ENCODE peak calls at places on chromosomes 12 and 14, in nine cellular contexts. C is activated naive CD4-positive, alpha-beta T cell treated with anti-CD3 and anti-CD28 coated beads for 36 hours; U is lung microvascular endothelial cell; F is stimulated activated CD4-positive, alpha-beta T cell treated with anti-CD3 and anti-CD28 coated beads, Interleukin-12 subunit alpha, Interleukin-12 subunit beta, amount 100 ng/mL, for 24 hours; X is Caki2; P is astrocyte of the spinal cord; N is T-helper 2 cell treated with Interferon-gamma antibody and Interleukin-4, amounts not matched to agents 5 μg/mL and 100 μg/mL, for 36 hours; B is mucosa of gallbladder; O is NCI-H1436 treated with DMSO at 0.1 percent for 48 hours. E is an unnamed sample.

GRCh38 chr12:23099604-23100003 is 474.6 kb downstream of the ETNK1 start:
- DNase-seq in C (no peak), U (no peak), F (no peak), X (no peak), P (peak), N (no peak), B (no peak), O (no peak), E (no peak)

GRCh38 chr12:21505888-21506287 is 4.3 kb downstream of the GOLT1B start:
- DNase-seq in C (no peak), U (no peak), F (no peak), X (no peak), P (no peak), N (no peak), B (no peak), O (no peak), E (no peak)

GRCh38 chr12:9064201-9064814 is 51.4 kb downstream of the A2M start:
- DNase-seq in C (peak), U (peak), F (peak), X (peak), P (peak), N (peak), B (peak), O (no peak), E (peak)

GRCh38 chr12:75891072-75891471 is 140.5 kb downstream of the PHLDA1 start:
- DNase-seq in C (no peak), U (no peak), F (no peak), X (no peak), P (no peak), N (no peak), B (no peak), O (no peak), E (no peak)

GRCh38 chr12:42145552-42146215 is 1.0 kb upstream of the GXYLT1 start:
- DNase-seq in C (no peak), U (no peak), F (no peak), X (peak), P (no peak), N (no peak), B (peak), O (no peak), E (peak)

GRCh38 chr14:104600141-104600643 is 4.4 kb downstream of the TMEM179 start:
- DNase-seq in C (no peak), U (peak), F (no peak), X (no peak), P (no peak), N (no peak), B (no peak), O (no peak), E (no peak)

GRCh38 chr12:69070319-69071090 is 137.5 kb upstream of the CPM start:
- DNase-seq in C (peak), U (peak), F (peak), X (peak), P (peak), N (peak), B (peak), O (peak), E (peak)

GRCh38 chr12:54349658-54350057 is 14.6 kb downstream of the GPR84 start:
- DNase-seq in C (no peak), U (no peak), F (no peak), X (no peak), P (no peak), N (no peak), B (no peak), O (no peak), E (no peak)

GRCh38 chr12:27198036-27198435 is 46.0 kb upstream of the STK38L start:
- DNase-seq in C (no peak), U (no peak), F (no peak), X (no peak), P (peak), N (no peak), B (no peak), O (no peak), E (no peak)

GRCh38 chr12:13241833-13242232 is 45.3 kb downstream of the EMP1 start:
- DNase-seq in C (no peak), U (no peak), F (no peak), X (peak), P (no peak), N (no peak), B (peak), O (no peak), E (no peak)

GRCh38 chr14:69693823-69694729 is 72.9 kb upstream of the SRSF5 start:
- DNase-seq in C (no peak), U (no peak), F (no peak), X (peak), P (no peak), N (no peak), B (peak), O (no peak), E (no peak)

GRCh38 chr14:31992051-31992450 is 85.1 kb upstream of the ARHGAP5 start:
- DNase-seq in C (no peak), U (no peak), F (no peak), X (no peak), P (peak), N (no peak), B (no peak), O (no peak), E (no peak)

GRCh38 chr12:70719672-70720420 is 82.6 kb upstream of the PTPRB start:
- DNase-seq in C (peak), U (peak), F (peak), X (peak), P (peak), N (peak), B (peak), O (no peak), E (peak)

GRCh38 chr12:51471465-51471864 is 46.8 kb downstream of the SLC4A8 start:
- DNase-seq in C (no peak), U (no peak), F (no peak), X (no peak), P (no peak), N (no peak), B (peak), O (no peak), E (peak)

GRCh38 chr12:84585996-84586395 is 326.6 kb downstream of the SLC6A15 start:
- DNase-seq in C (no peak), U (no peak), F (no peak), X (no peak), P (no peak), N (no peak), B (no peak), O (no peak), E (no peak)

GRCh38 chr12:71900091-71900490 is 38.6 kb upstream of the TPH2 start:
- DNase-seq in C (no peak), U (peak), F (no peak), X (peak), P (peak), N (no peak), B (no peak), O (no peak), E (peak)

GRCh38 chr12:28899951-28900350 is 249.1 kb upstream of the FAR2 start:
- DNase-seq in C (no peak), U (no peak), F (no peak), X (peak), P (peak), N (no peak), B (no peak), O (no peak), E (no peak)

GRCh38 chr12:33248364-33248763 is 191.3 kb downstream of the SYT10 start:
- DNase-seq in C (no peak), U (no peak), F (no peak), X (no peak), P (no peak), N (no peak), B (no peak), O (no peak), E (peak)

GRCh38 chr14:21840765-21841164 is 167.1 kb upstream of the OR4E1 start:
- DNase-seq in C (no peak), U (no peak), F (no peak), X (peak), P (no peak), N (no peak), B (no peak), O (no peak), E (no peak)

GRCh38 chr14:64762044-64763034 is 58.1 kb downstream of the PLEKHG3 start:
- DNase-seq in C (peak), U (peak), F (no peak), X (peak), P (peak), N (no peak), B (peak), O (peak), E (peak)

GRCh38 chr12:16184691-16185090 is 92.8 kb downstream of the SLC15A5 start:
- DNase-seq in C (no peak), U (no peak), F (no peak), X (no peak), P (no peak), N (no peak), B (no peak), O (no peak), E (no peak)

GRCh38 chr12:119673634-119674033 is 5.7 kb downstream of the PRKAB1 start:
- DNase-seq in C (peak), U (peak), F (no peak), X (peak), P (no peak), N (peak), B (peak), O (no peak), E (peak)

GRCh38 chr14:105026789-105027563 is 6.1 kb upstream of the CDCA4 start:
- DNase-seq in C (no peak), U (peak), F (no peak), X (peak), P (peak), N (no peak), B (no peak), O (no peak), E (no peak)

GRCh38 chr14:81565441-81566290 is 32.0 kb upstream of the SEL1L start:
- DNase-seq in C (peak), U (peak), F (no peak), X (no peak), P (no peak), N (no peak), B (no peak), O (no peak), E (peak)

GRCh38 chr14:97888331-97888730 is 1091.1 kb downstream of the VRK1 start:
- DNase-seq in C (no peak), U (no peak), F (no peak), X (no peak), P (no peak), N (no peak), B (no peak), O (no peak), E (no peak)

GRCh38 chr12:111600296-111600562 is 1.1 kb upstream of the ATXN2 start:
- DNase-seq in C (no peak), U (no peak), F (no peak), X (no peak), P (no peak), N (no peak), B (no peak), O (no peak), E (no peak)

GRCh38 chr14:90871605-90872233 is 55.5 kb upstream of the TTC7B start:
- DNase-seq in C (no peak), U (no peak), F (no peak), X (peak), P (peak), N (no peak), B (no peak), O (no peak), E (peak)

GRCh38 chr14:68124050-68124449 is 304.5 kb downstream of the RAD51B start:
- DNase-seq in C (no peak), U (no peak), F (no peak), X (no peak), P (no peak), N (no peak), B (no peak), O (no peak), E (no peak)

GRCh38 chr12:38367506-38367905 is 50.9 kb downstream of the ALG10B start:
- DNase-seq in C (no peak), U (no peak), F (no peak), X (no peak), P (no peak), N (no peak), B (no peak), O (no peak), E (no peak)

GRCh38 chr12:112837629-112838191 is 46.2 kb downstream of the RPH3A start:
- DNase-seq in C (no peak), U (peak), F (no peak), X (peak), P (peak), N (no peak), B (no peak), O (no peak), E (peak)

GRCh38 chr12:6426882-6427671 is 17.7 kb upstream of the CD27 start:
- DNase-seq in C (peak), U (peak), F (peak), X (peak), P (no peak), N (peak), B (no peak), O (no peak), E (no peak)

GRCh38 chr12:93145086-93145485 is 216.0 kb upstream of the EEA1 start:
- DNase-seq in C (no peak), U (no peak), F (no peak), X (no peak), P (no peak), N (no peak), B (no peak), O (no peak), E (no peak)